ENCODE peak calls at places on chromosomes 4 and X, in four cellular contexts. One of them, this sample, is unnamed.
A peak's percentile ranks its signal among the peaks of the same experiment; 100 is the strongest.

GRCh38 chrX:53374923-53375322 is 47.5 kb downstream of the SMC1A start:
- DNase-seq in cardiac muscle cell: no peak
- DNase-seq in activated T-cell treated with anti-CD3 and anti-CD28 coated beads, Interleukin-2, amount 50 U/mL, for 72 hours: no peak
- DNase-seq in endothelial cell: no peak
- DNase-seq in this sample: no peak

GRCh38 chr4:26459054-26459755 is 31.1 kb downstream of the CCKAR start:
- DNase-seq in cardiac muscle cell: peak; percentile 80
- DNase-seq in endothelial cell: no peak
- DNase-seq in activated T-cell treated with anti-CD3 and anti-CD28 coated beads, Interleukin-2, amount 50 U/mL, for 72 hours: peak; percentile 10
- DNase-seq in this sample: no peak

GRCh38 chrX:29488919-29489318 is 726.4 kb upstream of the MAGEB2 start:
- DNase-seq in activated T-cell treated with anti-CD3 and anti-CD28 coated beads, Interleukin-2, amount 50 U/mL, for 72 hours: no peak
- DNase-seq in cardiac muscle cell: no peak
- DNase-seq in endothelial cell: no peak
- DNase-seq in this sample: no peak

GRCh38 chr4:54802336-54802735 is 144.6 kb downstream of the KIT start:
- DNase-seq in endothelial cell: no peak
- DNase-seq in cardiac muscle cell: peak; percentile 22
- DNase-seq in activated T-cell treated with anti-CD3 and anti-CD28 coated beads, Interleukin-2, amount 50 U/mL, for 72 hours: no peak
- DNase-seq in this sample: no peak

GRCh38 chr4:181569553-181569952 is 673.6 kb upstream of the TENM3 start:
- DNase-seq in activated T-cell treated with anti-CD3 and anti-CD28 coated beads, Interleukin-2, amount 50 U/mL, for 72 hours: no peak
- DNase-seq in cardiac muscle cell: peak; percentile 68
- DNase-seq in endothelial cell: no peak
- DNase-seq in this sample: no peak

GRCh38 chr4:128229458-128229805 is 58.2 kb downstream of the PGRMC2 start:
- DNase-seq in endothelial cell: no peak
- DNase-seq in activated T-cell treated with anti-CD3 and anti-CD28 coated beads, Interleukin-2, amount 50 U/mL, for 72 hours: no peak
- DNase-seq in cardiac muscle cell: peak; percentile 13
- DNase-seq in this sample: no peak

GRCh38 chr4:31518796-31519250 is 798.7 kb downstream of the PCDH7 start:
- DNase-seq in activated T-cell treated with anti-CD3 and anti-CD28 coated beads, Interleukin-2, amount 50 U/mL, for 72 hours: no peak
- DNase-seq in cardiac muscle cell: no peak
- DNase-seq in endothelial cell: no peak
- DNase-seq in this sample: no peak

GRCh38 chr4:74395633-74396032 is 30.7 kb downstream of the EREG start:
- DNase-seq in activated T-cell treated with anti-CD3 and anti-CD28 coated beads, Interleukin-2, amount 50 U/mL, for 72 hours: no peak
- DNase-seq in cardiac muscle cell: peak; percentile 36
- DNase-seq in endothelial cell: no peak
- DNase-seq in this sample: no peak

GRCh38 chrX:9352243-9352642 is 112.6 kb upstream of the TBL1X start:
- DNase-seq in endothelial cell: no peak
- DNase-seq in activated T-cell treated with anti-CD3 and anti-CD28 coated beads, Interleukin-2, amount 50 U/mL, for 72 hours: no peak
- DNase-seq in cardiac muscle cell: no peak
- DNase-seq in this sample: no peak

GRCh38 chr4:81260443-81261102 is 45.6 kb upstream of the PRKG2 start:
- DNase-seq in endothelial cell: peak; percentile 10
- DNase-seq in cardiac muscle cell: peak; percentile 14
- DNase-seq in activated T-cell treated with anti-CD3 and anti-CD28 coated beads, Interleukin-2, amount 50 U/mL, for 72 hours: no peak
- DNase-seq in this sample: peak; percentile 36

GRCh38 chrX:538311-538710 is 92.3 kb upstream of the SHOX start:
- DNase-seq in cardiac muscle cell: no peak
- DNase-seq in activated T-cell treated with anti-CD3 and anti-CD28 coated beads, Interleukin-2, amount 50 U/mL, for 72 hours: no peak
- DNase-seq in endothelial cell: no peak
- DNase-seq in this sample: no peak

GRCh38 chr4:27701563-27701962 is 840.9 kb downstream of the STIM2 start:
- DNase-seq in cardiac muscle cell: no peak
- DNase-seq in endothelial cell: no peak
- DNase-seq in activated T-cell treated with anti-CD3 and anti-CD28 coated beads, Interleukin-2, amount 50 U/mL, for 72 hours: no peak
- DNase-seq in this sample: no peak

GRCh38 chrX:118745570-118745969 is 18.2 kb downstream of the IL13RA1 start:
- DNase-seq in activated T-cell treated with anti-CD3 and anti-CD28 coated beads, Interleukin-2, amount 50 U/mL, for 72 hours: no peak
- DNase-seq in cardiac muscle cell: peak; percentile 33
- DNase-seq in endothelial cell: no peak
- DNase-seq in this sample: no peak

GRCh38 chrX:104113237-104113965 is 1.1 kb downstream of the ZCCHC18 start:
- DNase-seq in activated T-cell treated with anti-CD3 and anti-CD28 coated beads, Interleukin-2, amount 50 U/mL, for 72 hours: peak; percentile 45
- DNase-seq in endothelial cell: peak; percentile 50
- DNase-seq in cardiac muscle cell: peak; percentile 55
- DNase-seq in this sample: peak; percentile 75

GRCh38 chrX:41043950-41044349 is 41.3 kb upstream of the USP9X start:
- DNase-seq in cardiac muscle cell: peak; percentile 61
- DNase-seq in activated T-cell treated with anti-CD3 and anti-CD28 coated beads, Interleukin-2, amount 50 U/mL, for 72 hours: no peak
- DNase-seq in endothelial cell: no peak
- DNase-seq in this sample: no peak

GRCh38 chr4:118259103-118259502 is 93.7 kb downstream of the PRSS12 start:
- DNase-seq in endothelial cell: no peak
- DNase-seq in cardiac muscle cell: no peak
- DNase-seq in activated T-cell treated with anti-CD3 and anti-CD28 coated beads, Interleukin-2, amount 50 U/mL, for 72 hours: no peak
- DNase-seq in this sample: no peak

GRCh38 chr4:151725087-151725486 is 35.7 kb downstream of the GATB start:
- DNase-seq in endothelial cell: no peak
- DNase-seq in cardiac muscle cell: no peak
- DNase-seq in activated T-cell treated with anti-CD3 and anti-CD28 coated beads, Interleukin-2, amount 50 U/mL, for 72 hours: no peak
- DNase-seq in this sample: no peak

GRCh38 chrX:8179653-8180052 is 8.6 kb upstream of the VCX2 start:
- DNase-seq in cardiac muscle cell: peak; percentile 6
- DNase-seq in endothelial cell: no peak
- DNase-seq in activated T-cell treated with anti-CD3 and anti-CD28 coated beads, Interleukin-2, amount 50 U/mL, for 72 hours: no peak
- DNase-seq in this sample: no peak

GRCh38 chr4:3342182-3342854 is 49.5 kb downstream of the RGS12 start:
- DNase-seq in activated T-cell treated with anti-CD3 and anti-CD28 coated beads, Interleukin-2, amount 50 U/mL, for 72 hours: peak; percentile 40
- DNase-seq in endothelial cell: no peak
- DNase-seq in cardiac muscle cell: peak; percentile 25
- DNase-seq in this sample: no peak

GRCh38 chr4:65597697-65598096 is 72.6 kb downstream of the EPHA5 start:
- DNase-seq in endothelial cell: no peak
- DNase-seq in activated T-cell treated with anti-CD3 and anti-CD28 coated beads, Interleukin-2, amount 50 U/mL, for 72 hours: no peak
- DNase-seq in cardiac muscle cell: no peak
- DNase-seq in this sample: no peak

GRCh38 chr4:104763554-104764210 is 269.0 kb upstream of the CXXC4 start:
- DNase-seq in activated T-cell treated with anti-CD3 and anti-CD28 coated beads, Interleukin-2, amount 50 U/mL, for 72 hours: no peak
- DNase-seq in cardiac muscle cell: no peak
- DNase-seq in endothelial cell: no peak
- DNase-seq in this sample: no peak

GRCh38 chr4:88411491-88412101 is 32.9 kb downstream of the HERC6 start:
- DNase-seq in cardiac muscle cell: no peak
- DNase-seq in endothelial cell: no peak
- DNase-seq in activated T-cell treated with anti-CD3 and anti-CD28 coated beads, Interleukin-2, amount 50 U/mL, for 72 hours: peak; percentile 18
- DNase-seq in this sample: no peak

GRCh38 chrX:65871671-65872311 is 168.1 kb downstream of the VSIG4 start:
- DNase-seq in endothelial cell: peak; percentile 28
- DNase-seq in activated T-cell treated with anti-CD3 and anti-CD28 coated beads, Interleukin-2, amount 50 U/mL, for 72 hours: no peak
- DNase-seq in cardiac muscle cell: peak; percentile 4
- DNase-seq in this sample: peak; percentile 62

GRCh38 chr4:139828966-139829662 is 163.5 kb downstream of the MGST2 start:
- DNase-seq in endothelial cell: no peak
- DNase-seq in activated T-cell treated with anti-CD3 and anti-CD28 coated beads, Interleukin-2, amount 50 U/mL, for 72 hours: no peak
- DNase-seq in cardiac muscle cell: no peak
- DNase-seq in this sample: no peak

GRCh38 chr4:174873931-174874330 is 44.2 kb upstream of the ADAM29 start:
- DNase-seq in activated T-cell treated with anti-CD3 and anti-CD28 coated beads, Interleukin-2, amount 50 U/mL, for 72 hours: no peak
- DNase-seq in cardiac muscle cell: no peak
- DNase-seq in endothelial cell: no peak
- DNase-seq in this sample: no peak

GRCh38 chrX:141989134-141989533 is 85.4 kb downstream of the MAGEC1 start:
- DNase-seq in activated T-cell treated with anti-CD3 and anti-CD28 coated beads, Interleukin-2, amount 50 U/mL, for 72 hours: no peak
- DNase-seq in endothelial cell: no peak
- DNase-seq in cardiac muscle cell: peak; percentile 15
- DNase-seq in this sample: no peak

GRCh38 chr4:106314960-106315359 is 1.0 kb downstream of the TBCK start:
- DNase-seq in endothelial cell: no peak
- DNase-seq in cardiac muscle cell: no peak
- DNase-seq in activated T-cell treated with anti-CD3 and anti-CD28 coated beads, Interleukin-2, amount 50 U/mL, for 72 hours: no peak
- DNase-seq in this sample: no peak

GRCh38 chrX:108018659-108019381 is 26.0 kb upstream of the VSIG1 start:
- DNase-seq in endothelial cell: no peak
- DNase-seq in cardiac muscle cell: no peak
- DNase-seq in activated T-cell treated with anti-CD3 and anti-CD28 coated beads, Interleukin-2, amount 50 U/mL, for 72 hours: peak; percentile 16
- DNase-seq in this sample: no peak

GRCh38 chr4:77599378-77599777 is 6.2 kb upstream of the CXCL13 start:
- DNase-seq in activated T-cell treated with anti-CD3 and anti-CD28 coated beads, Interleukin-2, amount 50 U/mL, for 72 hours: no peak
- DNase-seq in endothelial cell: peak; percentile 43
- DNase-seq in cardiac muscle cell: peak; percentile 68
- DNase-seq in this sample: peak; percentile 52

GRCh38 chr4:75666299-75666698 is 6.9 kb downstream of the G3BP2 start:
- DNase-seq in cardiac muscle cell: no peak
- DNase-seq in activated T-cell treated with anti-CD3 and anti-CD28 coated beads, Interleukin-2, amount 50 U/mL, for 72 hours: no peak
- DNase-seq in endothelial cell: no peak
- DNase-seq in this sample: no peak

This sample was measured in H9.